ENCODE peak calls at places on chromosomes 3 and 15, in four cellular contexts. One of them, this sample, is unnamed.

GRCh38 chr3:142028174-142028833 is 121.0 kb downstream of the TFDP2 start:
- DNase-seq in neural progenitor cell: peak
- DNase-seq in psoas muscle: no peak
- DNase-seq in brain microvascular endothelial cell: peak
- DNase-seq in this sample: peak

GRCh38 chr15:62894322-62895085 is 148.0 kb upstream of the TPM1 start:
- DNase-seq in brain microvascular endothelial cell: peak
- DNase-seq in neural progenitor cell: no peak
- DNase-seq in psoas muscle: no peak
- DNase-seq in this sample: no peak

GRCh38 chr3:53588122-53588521 is 93.7 kb downstream of the CACNA1D start:
- DNase-seq in neural progenitor cell: no peak
- DNase-seq in psoas muscle: no peak
- DNase-seq in brain microvascular endothelial cell: no peak
- DNase-seq in this sample: no peak

GRCh38 chr3:57062119-57062631 is 1.7 kb downstream of the SPATA12 start:
- DNase-seq in brain microvascular endothelial cell: no peak
- DNase-seq in neural progenitor cell: peak
- DNase-seq in psoas muscle: no peak
- DNase-seq in this sample: no peak

GRCh38 chr3:30607032-30607833 is 832 bp downstream of the TGFBR2 start:
- DNase-seq in brain microvascular endothelial cell: no peak
- DNase-seq in psoas muscle: peak
- DNase-seq in neural progenitor cell: peak
- DNase-seq in this sample: no peak

GRCh38 chr15:74531144-74531811 is 9.7 kb upstream of the ARID3B start:
- DNase-seq in brain microvascular endothelial cell: peak
- DNase-seq in psoas muscle: no peak
- DNase-seq in neural progenitor cell: peak
- DNase-seq in this sample: no peak

GRCh38 chr15:100902436-100903190 is 16.5 kb upstream of the LRRK1 start:
- DNase-seq in brain microvascular endothelial cell: peak
- DNase-seq in neural progenitor cell: no peak
- DNase-seq in psoas muscle: peak
- DNase-seq in this sample: peak

GRCh38 chr3:152222327-152222726 is 46.4 kb upstream of the MBNL1 start:
- DNase-seq in brain microvascular endothelial cell: no peak
- DNase-seq in neural progenitor cell: no peak
- DNase-seq in psoas muscle: no peak
- DNase-seq in this sample: no peak

GRCh38 chr3:95333826-95334225 is 1271.0 kb downstream of the NSUN3 start:
- DNase-seq in psoas muscle: no peak
- DNase-seq in brain microvascular endothelial cell: peak
- DNase-seq in neural progenitor cell: no peak
- DNase-seq in this sample: no peak

GRCh38 chr15:28184166-28184565 is 85.1 kb upstream of the OCA2 start:
- DNase-seq in neural progenitor cell: no peak
- DNase-seq in psoas muscle: no peak
- DNase-seq in brain microvascular endothelial cell: no peak
- DNase-seq in this sample: no peak

GRCh38 chr3:45677045-45677436 is 12.2 kb upstream of the SACM1L start:
- DNase-seq in neural progenitor cell: no peak
- DNase-seq in brain microvascular endothelial cell: peak
- DNase-seq in psoas muscle: peak
- DNase-seq in this sample: no peak

GRCh38 chr3:130758624-130759023 is 12.0 kb upstream of the PIK3R4 start:
- DNase-seq in neural progenitor cell: no peak
- DNase-seq in psoas muscle: no peak
- DNase-seq in brain microvascular endothelial cell: no peak
- DNase-seq in this sample: no peak

GRCh38 chr15:43268111-43269105 is 1.7 kb upstream of the TGM5 start:
- DNase-seq in psoas muscle: no peak
- DNase-seq in brain microvascular endothelial cell: no peak
- DNase-seq in neural progenitor cell: peak
- DNase-seq in this sample: no peak

GRCh38 chr15:100849021-100849831 is 30.4 kb upstream of the ALDH1A3 start:
- DNase-seq in psoas muscle: peak
- DNase-seq in neural progenitor cell: no peak
- DNase-seq in brain microvascular endothelial cell: peak
- DNase-seq in this sample: no peak

GRCh38 chr3:158727499-158728377 is 4.5 kb downstream of the RARRES1 start:
- DNase-seq in brain microvascular endothelial cell: peak
- DNase-seq in psoas muscle: no peak
- DNase-seq in neural progenitor cell: peak
- DNase-seq in this sample: no peak

GRCh38 chr3:126465928-126466564 is 9.6 kb downstream of the ZXDC start:
- DNase-seq in brain microvascular endothelial cell: no peak
- DNase-seq in psoas muscle: peak
- DNase-seq in neural progenitor cell: no peak
- DNase-seq in this sample: no peak

GRCh38 chr15:101013151-101013550 is 94.0 kb downstream of the LRRK1 start:
- DNase-seq in neural progenitor cell: no peak
- DNase-seq in psoas muscle: no peak
- DNase-seq in brain microvascular endothelial cell: no peak
- DNase-seq in this sample: no peak

GRCh38 chr3:156093966-156094365 is 26.4 kb upstream of the KCNAB1 start:
- DNase-seq in brain microvascular endothelial cell: no peak
- DNase-seq in psoas muscle: no peak
- DNase-seq in neural progenitor cell: peak
- DNase-seq in this sample: no peak

GRCh38 chr3:156098437-156099035 is 21.8 kb upstream of the KCNAB1 start:
- DNase-seq in brain microvascular endothelial cell: no peak
- DNase-seq in psoas muscle: no peak
- DNase-seq in neural progenitor cell: no peak
- DNase-seq in this sample: no peak

GRCh38 chr3:156094391-156094790 is 26.0 kb upstream of the KCNAB1 start:
- DNase-seq in psoas muscle: no peak
- DNase-seq in brain microvascular endothelial cell: no peak
- DNase-seq in neural progenitor cell: no peak
- DNase-seq in this sample: no peak
- H3K4me3 ChIP-seq in psoas muscle: no peak
- H3K4me3 ChIP-seq in brain microvascular endothelial cell: no peak
- H3K4me3 ChIP-seq in neural progenitor cell: no peak
- H3K4me3 ChIP-seq in this sample: no peak

GRCh38 chr15:45128971-45129639 is 574 bp downstream of the DUOXA1 start:
- DNase-seq in psoas muscle: no peak
- DNase-seq in brain microvascular endothelial cell: no peak
- DNase-seq in neural progenitor cell: peak
- DNase-seq in this sample: no peak
- H3K4me3 ChIP-seq in psoas muscle: peak
- H3K4me3 ChIP-seq in brain microvascular endothelial cell: no peak
- H3K4me3 ChIP-seq in neural progenitor cell: peak
- H3K4me3 ChIP-seq in this sample: no peak

GRCh38 chr3:177358085-177358967 is 161.0 kb upstream of the TBL1XR1 start:
- DNase-seq in neural progenitor cell: peak
- DNase-seq in brain microvascular endothelial cell: peak
- DNase-seq in psoas muscle: peak
- DNase-seq in this sample: no peak
- H3K4me3 ChIP-seq in neural progenitor cell: peak
- H3K4me3 ChIP-seq in brain microvascular endothelial cell: no peak
- H3K4me3 ChIP-seq in psoas muscle: peak
- H3K4me3 ChIP-seq in this sample: no peak

DNA sequence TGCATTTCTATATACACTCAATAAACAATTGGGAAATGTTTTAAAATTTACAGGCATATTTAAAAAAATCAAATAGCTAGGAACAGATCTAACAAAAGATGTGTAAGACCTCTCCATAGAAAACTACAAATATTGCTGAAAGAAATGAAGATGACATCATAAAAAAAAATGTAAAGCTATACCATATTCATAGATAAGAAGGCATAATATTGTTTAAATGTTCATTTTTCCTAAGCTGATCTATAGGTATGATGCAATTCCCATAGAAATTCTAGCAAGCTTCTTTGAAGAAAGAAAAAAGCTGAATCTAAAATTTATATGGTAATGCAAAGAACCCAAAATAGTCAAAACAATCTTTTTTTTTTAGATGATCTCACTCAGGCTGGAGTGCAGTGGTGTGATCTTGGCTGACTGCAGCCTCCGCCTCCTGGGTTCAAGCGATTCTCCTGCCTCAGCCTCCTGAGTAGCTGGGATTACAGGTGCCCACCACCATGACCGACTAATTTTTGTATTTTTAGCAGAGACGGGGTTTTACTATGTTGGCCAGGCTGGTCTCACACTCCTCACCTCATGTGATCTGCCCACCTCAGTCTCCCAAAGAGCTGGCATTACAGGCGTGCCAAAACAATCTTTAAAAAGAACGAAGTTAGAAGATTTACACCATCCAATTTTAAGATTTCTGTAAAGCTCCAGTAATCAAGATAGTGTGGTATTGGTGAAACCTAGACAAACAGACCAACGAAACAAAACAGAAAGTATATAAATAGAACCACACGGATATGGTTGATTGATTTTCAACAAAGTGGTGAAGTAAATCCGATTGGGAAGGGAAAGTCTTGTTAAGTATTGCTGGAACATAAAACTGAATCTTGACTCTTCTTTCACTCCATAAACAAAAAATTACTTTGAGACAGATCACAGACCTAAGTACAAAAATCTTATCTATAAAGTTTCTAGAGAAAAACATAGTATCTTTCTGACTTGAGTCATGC is 6.3 kb upstream of the BHLHE40 start:
- DNase-seq in neural progenitor cell: no peak
- DNase-seq in brain microvascular endothelial cell: no peak
- DNase-seq in psoas muscle: no peak
- DNase-seq in this sample: no peak
- H3K4me3 ChIP-seq in neural progenitor cell: no peak
- H3K4me3 ChIP-seq in brain microvascular endothelial cell: no peak
- H3K4me3 ChIP-seq in psoas muscle: no peak
- H3K4me3 ChIP-seq in this sample: no peak

GRCh38 chr3:181940703-181941102 is 229.0 kb downstream of the SOX2 start:
- DNase-seq in neural progenitor cell: no peak
- DNase-seq in psoas muscle: no peak
- DNase-seq in brain microvascular endothelial cell: no peak
- DNase-seq in this sample: no peak

GRCh38 chr3:181936774-181937173 is 225.0 kb downstream of the SOX2 start:
- DNase-seq in psoas muscle: no peak
- DNase-seq in neural progenitor cell: no peak
- DNase-seq in brain microvascular endothelial cell: no peak
- DNase-seq in this sample: no peak

GRCh38 chr3:181943285-181943684 is 231.6 kb downstream of the SOX2 start:
- DNase-seq in neural progenitor cell: no peak
- DNase-seq in brain microvascular endothelial cell: no peak
- DNase-seq in psoas muscle: no peak
- DNase-seq in this sample: no peak

GRCh38 chr3:181935915-181936314 is 224.2 kb downstream of the SOX2 start:
- DNase-seq in brain microvascular endothelial cell: no peak
- DNase-seq in neural progenitor cell: no peak
- DNase-seq in psoas muscle: no peak
- DNase-seq in this sample: no peak

GRCh38 chr3:181941250-181941649 is 229.5 kb downstream of the SOX2 start:
- DNase-seq in psoas muscle: no peak
- DNase-seq in brain microvascular endothelial cell: no peak
- DNase-seq in neural progenitor cell: no peak
- DNase-seq in this sample: no peak
- H3K4me3 ChIP-seq in psoas muscle: no peak
- H3K4me3 ChIP-seq in brain microvascular endothelial cell: no peak
- H3K4me3 ChIP-seq in neural progenitor cell: no peak
- H3K4me3 ChIP-seq in this sample: no peak

DNA sequence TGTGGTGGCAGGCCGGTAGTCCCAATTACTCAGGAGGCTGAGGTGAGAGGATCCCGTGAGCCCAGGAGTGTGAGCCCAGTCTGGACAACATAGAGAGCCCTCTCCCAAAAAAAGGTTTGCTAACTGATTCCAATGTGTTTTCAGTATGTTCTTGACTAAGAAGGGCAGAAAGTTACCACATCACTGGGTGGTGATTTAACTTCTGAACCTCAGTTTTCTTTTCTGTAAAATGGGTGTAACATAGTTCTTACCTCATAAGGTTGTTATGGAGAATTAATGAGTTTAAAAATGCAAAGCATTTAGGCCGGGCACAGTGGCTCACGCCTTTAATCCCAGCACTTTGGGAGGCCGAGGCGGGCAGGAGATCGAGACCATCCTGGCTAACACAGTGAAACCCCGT is 28.5 kb upstream of the RAF1 start:
- DNase-seq in brain microvascular endothelial cell: no peak
- DNase-seq in psoas muscle: no peak
- DNase-seq in neural progenitor cell: no peak
- DNase-seq in this sample: no peak
- H3K4me3 ChIP-seq in brain microvascular endothelial cell: no peak
- H3K4me3 ChIP-seq in psoas muscle: no peak
- H3K4me3 ChIP-seq in neural progenitor cell: no peak
- H3K4me3 ChIP-seq in this sample: no peak

GRCh38 chr3:43238801-43239200 is 47.5 kb upstream of the SNRK start:
- DNase-seq in psoas muscle: no peak
- DNase-seq in neural progenitor cell: no peak
- DNase-seq in brain microvascular endothelial cell: no peak
- DNase-seq in this sample: no peak
- H3K4me3 ChIP-seq in psoas muscle: no peak
- H3K4me3 ChIP-seq in neural progenitor cell: no peak
- H3K4me3 ChIP-seq in brain microvascular endothelial cell: no peak
- H3K4me3 ChIP-seq in this sample: no peak

This sample was measured in retinal pigment epithelial cell.